ENCODE peak calls at places on chromosomes 13 and 19, in nine cellular contexts. R is heart right ventricle, O is Calu3, C is cardiac fibroblast, E is kidney epithelial cell, Z is astrocyte, T is breast epithelium, J is progenitor cell of endocrine pancreas, D is lung. S is an unnamed sample.

GRCh38 chr19:46704379-46705076 is 12.4 kb downstream of the PRKD2 start:
- DNase-seq in R (peak), O (peak), C (peak), E (no peak), Z (no peak), T (peak), J (peak), D (peak), S (peak)

GRCh38 chr19:49119411-49120324 is at the start of gene PPFIA3:
- DNase-seq in R (peak), O (peak), C (peak), E (no peak), Z (peak), T (peak), J (peak), D (no peak), S (no peak)

GRCh38 chr13:36453518-36453917 is 21.2 kb downstream of the CCNA1 start:
- DNase-seq in R (no peak), O (no peak), C (no peak), E (no peak), Z (no peak), T (no peak), J (no peak), D (no peak), S (no peak)

GRCh38 chr19:44731081-44731480 is 17.4 kb upstream of the BCL3 start:
- DNase-seq in R (no peak), O (no peak), C (no peak), E (no peak), Z (no peak), T (no peak), J (no peak), D (no peak), S (no peak)

GRCh38 chr19:46068345-46069258 is 27.8 kb upstream of the IGFL4 start:
- DNase-seq in R (no peak), O (peak), C (peak), E (peak), Z (peak), T (no peak), J (no peak), D (no peak), S (no peak)

GRCh38 chr13:67267136-67267535 is 37.0 kb upstream of the PCDH9 start:
- DNase-seq in R (no peak), O (no peak), C (peak), E (no peak), Z (peak), T (no peak), J (no peak), D (no peak), S (no peak)

GRCh38 chr13:27360562-27360961 is 63.9 kb upstream of the GTF3A start:
- DNase-seq in R (no peak), O (no peak), C (no peak), E (no peak), Z (no peak), T (peak), J (no peak), D (no peak), S (no peak)

GRCh38 chr13:105073041-105073440 is 1462.4 kb downstream of the EFNB2 start:
- DNase-seq in R (no peak), O (no peak), C (no peak), E (no peak), Z (no peak), T (no peak), J (no peak), D (no peak), S (no peak)

GRCh38 chr13:73733691-73734090 is 400.5 kb downstream of the KLF12 start:
- DNase-seq in R (no peak), O (no peak), C (no peak), E (no peak), Z (no peak), T (no peak), J (no peak), D (no peak), S (no peak)

GRCh38 chr13:73741111-73741510 is 393.1 kb downstream of the KLF12 start:
- DNase-seq in R (no peak), O (no peak), C (peak), E (no peak), Z (no peak), T (no peak), J (no peak), D (no peak), S (no peak)

GRCh38 chr13:73740681-73741080 is 393.5 kb downstream of the KLF12 start:
- DNase-seq in R (no peak), O (no peak), C (peak), E (no peak), Z (no peak), T (no peak), J (no peak), D (no peak), S (no peak)

GRCh38 chr13:73738626-73739025 is 395.6 kb downstream of the KLF12 start:
- DNase-seq in R (no peak), O (no peak), C (no peak), E (no peak), Z (no peak), T (no peak), J (no peak), D (no peak), S (no peak)

DNA sequence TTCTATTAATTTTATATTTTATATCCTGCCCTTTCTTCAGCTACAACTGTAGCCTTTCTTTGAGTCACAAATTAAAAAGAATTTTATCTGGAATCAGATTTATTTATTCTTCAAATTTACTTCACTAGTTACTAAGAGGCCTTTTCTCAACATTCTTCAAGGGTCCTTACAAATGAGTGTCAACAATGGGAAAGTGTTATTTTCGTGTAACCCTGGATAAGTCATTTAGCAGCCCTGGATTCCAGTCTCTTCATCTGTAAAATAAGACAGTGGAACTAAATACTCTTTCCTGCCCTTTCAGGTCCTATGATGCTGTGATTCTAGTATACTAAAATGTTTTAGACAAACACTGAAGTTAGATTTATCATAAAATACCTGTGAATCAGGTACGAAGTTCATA is 397.0 kb downstream of the KLF12 start:
- DNase-seq in R (no peak), O (no peak), C (no peak), E (no peak), Z (no peak), T (no peak), J (no peak), D (no peak), S (no peak)
- TF ChIP-seq CTCF in R (no peak), O (no peak), C (no peak), E (no peak), Z (no peak), T (no peak), J (no peak), D (no peak), S (no peak)

GRCh38 chr13:110565296-110565695 is 3.8 kb upstream of the RAB20 start:
- DNase-seq in R (no peak), O (no peak), C (no peak), E (no peak), Z (no peak), T (no peak), J (no peak), D (no peak), S (no peak)
- TF ChIP-seq CTCF in R (no peak), O (no peak), C (no peak), E (peak), Z (peak), T (no peak), J (peak), D (no peak), S (no peak)

DNA sequence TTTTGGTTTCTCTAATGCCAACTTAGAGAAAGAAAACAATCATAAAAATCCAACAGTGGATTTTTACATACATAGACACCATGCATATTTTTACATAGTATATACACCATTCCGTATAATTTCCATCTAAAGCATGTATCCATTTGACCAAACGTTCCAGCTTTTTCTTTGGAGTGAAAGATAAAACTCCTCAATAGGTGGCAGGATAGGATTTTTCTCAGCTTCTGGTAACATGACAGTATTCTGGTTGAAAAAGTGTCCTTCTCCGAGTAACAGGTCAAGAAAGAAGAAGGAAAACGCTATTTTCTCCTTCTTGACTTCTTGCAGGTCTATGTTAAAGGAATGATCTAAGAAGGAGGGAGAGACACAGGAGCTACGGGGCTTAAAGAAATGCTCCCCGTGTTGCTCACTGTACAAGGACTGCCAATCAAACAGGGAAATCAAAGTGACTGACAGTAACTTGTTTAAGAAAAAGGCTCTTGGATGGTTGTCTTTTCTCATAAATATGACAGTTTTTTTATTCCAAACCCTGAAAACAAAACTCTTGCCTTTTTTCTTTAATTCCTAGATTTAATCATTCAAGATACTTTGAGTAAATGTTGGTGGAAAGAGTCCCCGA is 11.5 kb downstream of the FLT1 start:
- DNase-seq in R (no peak), O (no peak), C (no peak), E (no peak), Z (no peak), T (no peak), J (no peak), D (no peak), S (no peak)
- TF ChIP-seq CTCF in R (no peak), O (no peak), C (no peak), E (no peak), Z (no peak), T (no peak), J (no peak), D (no peak), S (peak)

DNA sequence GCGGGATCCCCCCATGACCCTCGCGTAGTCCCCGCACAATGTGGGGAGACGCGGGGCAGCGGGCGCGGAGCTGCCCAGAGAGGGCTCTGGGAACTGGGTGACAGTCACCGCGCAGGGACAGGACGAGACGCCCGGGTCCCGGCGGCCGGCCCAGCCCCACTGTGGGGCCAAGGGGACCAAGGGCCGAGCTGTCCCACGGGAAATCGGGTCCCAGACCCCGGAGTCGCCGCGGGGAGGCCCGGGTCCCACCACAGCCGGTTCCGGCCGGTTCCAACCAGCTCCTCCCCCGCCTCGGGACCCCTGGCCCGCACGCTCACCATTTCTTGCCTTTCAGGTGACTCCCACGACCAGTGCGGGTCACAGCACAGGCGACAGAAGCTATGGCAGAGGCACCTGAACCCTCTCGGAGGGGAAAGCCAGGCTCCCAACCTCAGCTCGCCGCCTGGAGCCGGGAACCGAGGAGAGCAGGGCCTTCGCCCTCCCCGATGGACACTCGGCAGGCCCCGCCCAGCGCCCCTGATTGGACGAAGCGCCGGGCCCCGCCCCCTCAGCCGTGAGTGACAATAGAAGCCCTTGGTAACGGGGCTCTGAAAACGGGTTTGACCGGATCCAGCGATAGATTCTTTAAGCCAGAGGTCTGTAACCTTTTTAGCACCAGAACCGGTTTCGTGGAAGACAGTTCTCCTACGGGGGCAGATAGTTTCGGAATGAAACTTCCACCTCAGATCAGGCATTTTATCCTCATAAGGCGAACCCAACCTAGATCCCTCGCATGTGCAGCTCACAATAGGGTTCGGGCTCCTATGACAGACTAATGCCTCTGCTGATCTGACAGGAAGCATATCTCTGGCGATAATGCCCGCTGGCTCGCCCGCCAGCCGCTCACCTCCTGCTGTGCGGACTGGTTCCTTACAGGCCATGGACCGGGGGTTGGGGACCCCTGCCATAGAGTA is at the start of gene ZNF433:
- DNase-seq in R (peak), O (peak), C (peak), E (peak), Z (peak), T (peak), J (peak), D (peak), S (peak)
- TF ChIP-seq CTCF in R (no peak), O (no peak), C (no peak), E (no peak), Z (no peak), T (peak), J (peak), D (no peak), S (no peak)